ENCODE peak calls at places on chromosomes 12 and 14, in nine cellular contexts. One of them, this sample, is unnamed.

GRCh38 chr12:70543444-70543843 is 93.8 kb downstream of the PTPRB start:
- DNase-seq in stimulated activated CD4-positive, alpha-beta T cell treated with anti-CD3 and anti-CD28 coated beads, Interleukin-2, amount 100 ng/mL, for 24 hours: no peak
- DNase-seq in mesendoderm: peak
- DNase-seq in NCI-H1436: no peak
- DNase-seq in activated naive CD4-positive, alpha-beta T cell treated with Interleukin-2 at 50 U/mL for 16 hours: no peak
- DNase-seq in NCI-H446 treated with DMSO at 0.1 percent for 48 hours: no peak
- DNase-seq in cardiac muscle cell: peak
- DNase-seq in activated CD8-positive, alpha-beta memory T cell treated with anti-CD3 and anti-CD28 coated beads for 48 hours: no peak
- DNase-seq in heart right ventricle: peak
- DNase-seq in this sample: no peak

GRCh38 chr12:124609041-124609984 is 41.9 kb upstream of the NCOR2 start:
- DNase-seq in stimulated activated CD4-positive, alpha-beta T cell treated with anti-CD3 and anti-CD28 coated beads, Interleukin-2, amount 100 ng/mL, for 24 hours: peak
- DNase-seq in mesendoderm: peak
- DNase-seq in NCI-H1436: peak
- DNase-seq in activated naive CD4-positive, alpha-beta T cell treated with Interleukin-2 at 50 U/mL for 16 hours: peak
- DNase-seq in NCI-H446 treated with DMSO at 0.1 percent for 48 hours: no peak
- DNase-seq in cardiac muscle cell: peak
- DNase-seq in activated CD8-positive, alpha-beta memory T cell treated with anti-CD3 and anti-CD28 coated beads for 48 hours: peak
- DNase-seq in heart right ventricle: peak
- DNase-seq in this sample: no peak

GRCh38 chr12:89706551-89707348 is 1.9 kb downstream of the ATP2B1 start:
- DNase-seq in stimulated activated CD4-positive, alpha-beta T cell treated with anti-CD3 and anti-CD28 coated beads, Interleukin-2, amount 100 ng/mL, for 24 hours: no peak
- DNase-seq in mesendoderm: peak
- DNase-seq in NCI-H1436: no peak
- DNase-seq in activated naive CD4-positive, alpha-beta T cell treated with Interleukin-2 at 50 U/mL for 16 hours: no peak
- DNase-seq in NCI-H446 treated with DMSO at 0.1 percent for 48 hours: peak
- DNase-seq in cardiac muscle cell: peak
- DNase-seq in activated CD8-positive, alpha-beta memory T cell treated with anti-CD3 and anti-CD28 coated beads for 48 hours: no peak
- DNase-seq in heart right ventricle: peak
- DNase-seq in this sample: peak

GRCh38 chr14:64875350-64875749 is 4.4 kb downstream of the SPTB start:
- DNase-seq in stimulated activated CD4-positive, alpha-beta T cell treated with anti-CD3 and anti-CD28 coated beads, Interleukin-2, amount 100 ng/mL, for 24 hours: no peak
- DNase-seq in mesendoderm: no peak
- DNase-seq in NCI-H1436: no peak
- DNase-seq in activated naive CD4-positive, alpha-beta T cell treated with Interleukin-2 at 50 U/mL for 16 hours: no peak
- DNase-seq in NCI-H446 treated with DMSO at 0.1 percent for 48 hours: no peak
- DNase-seq in cardiac muscle cell: no peak
- DNase-seq in activated CD8-positive, alpha-beta memory T cell treated with anti-CD3 and anti-CD28 coated beads for 48 hours: no peak
- DNase-seq in heart right ventricle: no peak
- DNase-seq in this sample: no peak

GRCh38 chr14:90443161-90444076 is 46.6 kb downstream of the CALM1 start:
- DNase-seq in stimulated activated CD4-positive, alpha-beta T cell treated with anti-CD3 and anti-CD28 coated beads, Interleukin-2, amount 100 ng/mL, for 24 hours: no peak
- DNase-seq in mesendoderm: no peak
- DNase-seq in NCI-H1436: no peak
- DNase-seq in activated naive CD4-positive, alpha-beta T cell treated with Interleukin-2 at 50 U/mL for 16 hours: no peak
- DNase-seq in NCI-H446 treated with DMSO at 0.1 percent for 48 hours: no peak
- DNase-seq in cardiac muscle cell: no peak
- DNase-seq in activated CD8-positive, alpha-beta memory T cell treated with anti-CD3 and anti-CD28 coated beads for 48 hours: no peak
- DNase-seq in heart right ventricle: no peak
- DNase-seq in this sample: no peak

GRCh38 chr12:114501474-114501807 is 95.5 kb upstream of the TBX5 start:
- DNase-seq in stimulated activated CD4-positive, alpha-beta T cell treated with anti-CD3 and anti-CD28 coated beads, Interleukin-2, amount 100 ng/mL, for 24 hours: no peak
- DNase-seq in mesendoderm: no peak
- DNase-seq in NCI-H1436: no peak
- DNase-seq in activated naive CD4-positive, alpha-beta T cell treated with Interleukin-2 at 50 U/mL for 16 hours: no peak
- DNase-seq in NCI-H446 treated with DMSO at 0.1 percent for 48 hours: no peak
- DNase-seq in cardiac muscle cell: no peak
- DNase-seq in activated CD8-positive, alpha-beta memory T cell treated with anti-CD3 and anti-CD28 coated beads for 48 hours: no peak
- DNase-seq in heart right ventricle: no peak
- DNase-seq in this sample: no peak

GRCh38 chr12:52023182-52023975 is 16.6 kb downstream of the TAMALIN start:
- DNase-seq in stimulated activated CD4-positive, alpha-beta T cell treated with anti-CD3 and anti-CD28 coated beads, Interleukin-2, amount 100 ng/mL, for 24 hours: peak
- DNase-seq in mesendoderm: peak
- DNase-seq in NCI-H1436: peak
- DNase-seq in activated naive CD4-positive, alpha-beta T cell treated with Interleukin-2 at 50 U/mL for 16 hours: peak
- DNase-seq in NCI-H446 treated with DMSO at 0.1 percent for 48 hours: no peak
- DNase-seq in cardiac muscle cell: peak
- DNase-seq in activated CD8-positive, alpha-beta memory T cell treated with anti-CD3 and anti-CD28 coated beads for 48 hours: peak
- DNase-seq in heart right ventricle: peak
- DNase-seq in this sample: peak

GRCh38 chr12:68482660-68483059 is 128.0 kb upstream of the RAP1B start:
- DNase-seq in stimulated activated CD4-positive, alpha-beta T cell treated with anti-CD3 and anti-CD28 coated beads, Interleukin-2, amount 100 ng/mL, for 24 hours: no peak
- DNase-seq in mesendoderm: no peak
- DNase-seq in NCI-H1436: no peak
- DNase-seq in activated naive CD4-positive, alpha-beta T cell treated with Interleukin-2 at 50 U/mL for 16 hours: peak
- DNase-seq in NCI-H446 treated with DMSO at 0.1 percent for 48 hours: no peak
- DNase-seq in cardiac muscle cell: no peak
- DNase-seq in activated CD8-positive, alpha-beta memory T cell treated with anti-CD3 and anti-CD28 coated beads for 48 hours: no peak
- DNase-seq in heart right ventricle: no peak
- DNase-seq in this sample: peak

GRCh38 chr12:124548854-124549378 is 18.5 kb downstream of the NCOR2 start:
- DNase-seq in stimulated activated CD4-positive, alpha-beta T cell treated with anti-CD3 and anti-CD28 coated beads, Interleukin-2, amount 100 ng/mL, for 24 hours: peak
- DNase-seq in mesendoderm: no peak
- DNase-seq in NCI-H1436: no peak
- DNase-seq in activated naive CD4-positive, alpha-beta T cell treated with Interleukin-2 at 50 U/mL for 16 hours: peak
- DNase-seq in NCI-H446 treated with DMSO at 0.1 percent for 48 hours: no peak
- DNase-seq in cardiac muscle cell: peak
- DNase-seq in activated CD8-positive, alpha-beta memory T cell treated with anti-CD3 and anti-CD28 coated beads for 48 hours: peak
- DNase-seq in heart right ventricle: peak
- DNase-seq in this sample: no peak

GRCh38 chr14:68730811-68731425 is 61.9 kb downstream of the ZFP36L1 start:
- DNase-seq in stimulated activated CD4-positive, alpha-beta T cell treated with anti-CD3 and anti-CD28 coated beads, Interleukin-2, amount 100 ng/mL, for 24 hours: no peak
- DNase-seq in mesendoderm: peak
- DNase-seq in NCI-H1436: no peak
- DNase-seq in activated naive CD4-positive, alpha-beta T cell treated with Interleukin-2 at 50 U/mL for 16 hours: no peak
- DNase-seq in NCI-H446 treated with DMSO at 0.1 percent for 48 hours: no peak
- DNase-seq in cardiac muscle cell: no peak
- DNase-seq in activated CD8-positive, alpha-beta memory T cell treated with anti-CD3 and anti-CD28 coated beads for 48 hours: no peak
- DNase-seq in heart right ventricle: no peak
- DNase-seq in this sample: no peak

GRCh38 chr14:103281496-103282231 is 52.4 kb upstream of the EIF5 start:
- DNase-seq in stimulated activated CD4-positive, alpha-beta T cell treated with anti-CD3 and anti-CD28 coated beads, Interleukin-2, amount 100 ng/mL, for 24 hours: no peak
- DNase-seq in mesendoderm: peak
- DNase-seq in NCI-H1436: no peak
- DNase-seq in activated naive CD4-positive, alpha-beta T cell treated with Interleukin-2 at 50 U/mL for 16 hours: no peak
- DNase-seq in NCI-H446 treated with DMSO at 0.1 percent for 48 hours: peak
- DNase-seq in cardiac muscle cell: peak
- DNase-seq in activated CD8-positive, alpha-beta memory T cell treated with anti-CD3 and anti-CD28 coated beads for 48 hours: no peak
- DNase-seq in heart right ventricle: peak
- DNase-seq in this sample: no peak

GRCh38 chr12:94618995-94619695 is 31.2 kb downstream of the TMCC3 start:
- DNase-seq in stimulated activated CD4-positive, alpha-beta T cell treated with anti-CD3 and anti-CD28 coated beads, Interleukin-2, amount 100 ng/mL, for 24 hours: peak
- DNase-seq in mesendoderm: no peak
- DNase-seq in NCI-H1436: no peak
- DNase-seq in activated naive CD4-positive, alpha-beta T cell treated with Interleukin-2 at 50 U/mL for 16 hours: peak
- DNase-seq in NCI-H446 treated with DMSO at 0.1 percent for 48 hours: no peak
- DNase-seq in cardiac muscle cell: peak
- DNase-seq in activated CD8-positive, alpha-beta memory T cell treated with anti-CD3 and anti-CD28 coated beads for 48 hours: no peak
- DNase-seq in heart right ventricle: no peak
- DNase-seq in this sample: no peak

GRCh38 chr12:106097011-106097410 is 41.7 kb downstream of the NUAK1 start:
- DNase-seq in stimulated activated CD4-positive, alpha-beta T cell treated with anti-CD3 and anti-CD28 coated beads, Interleukin-2, amount 100 ng/mL, for 24 hours: no peak
- DNase-seq in mesendoderm: no peak
- DNase-seq in NCI-H1436: no peak
- DNase-seq in activated naive CD4-positive, alpha-beta T cell treated with Interleukin-2 at 50 U/mL for 16 hours: no peak
- DNase-seq in NCI-H446 treated with DMSO at 0.1 percent for 48 hours: no peak
- DNase-seq in cardiac muscle cell: no peak
- DNase-seq in activated CD8-positive, alpha-beta memory T cell treated with anti-CD3 and anti-CD28 coated beads for 48 hours: no peak
- DNase-seq in heart right ventricle: no peak
- DNase-seq in this sample: no peak

GRCh38 chr12:66242261-66242760 is 53.3 kb downstream of the IRAK3 start:
- DNase-seq in stimulated activated CD4-positive, alpha-beta T cell treated with anti-CD3 and anti-CD28 coated beads, Interleukin-2, amount 100 ng/mL, for 24 hours: no peak
- DNase-seq in mesendoderm: no peak
- DNase-seq in NCI-H1436: no peak
- DNase-seq in activated naive CD4-positive, alpha-beta T cell treated with Interleukin-2 at 50 U/mL for 16 hours: no peak
- DNase-seq in NCI-H446 treated with DMSO at 0.1 percent for 48 hours: no peak
- DNase-seq in cardiac muscle cell: no peak
- DNase-seq in activated CD8-positive, alpha-beta memory T cell treated with anti-CD3 and anti-CD28 coated beads for 48 hours: no peak
- DNase-seq in heart right ventricle: no peak
- DNase-seq in this sample: no peak

GRCh38 chr12:96500686-96501085 is 11.3 kb downstream of the CFAP54 start:
- DNase-seq in stimulated activated CD4-positive, alpha-beta T cell treated with anti-CD3 and anti-CD28 coated beads, Interleukin-2, amount 100 ng/mL, for 24 hours: no peak
- DNase-seq in mesendoderm: no peak
- DNase-seq in NCI-H1436: no peak
- DNase-seq in activated naive CD4-positive, alpha-beta T cell treated with Interleukin-2 at 50 U/mL for 16 hours: no peak
- DNase-seq in NCI-H446 treated with DMSO at 0.1 percent for 48 hours: no peak
- DNase-seq in cardiac muscle cell: peak
- DNase-seq in activated CD8-positive, alpha-beta memory T cell treated with anti-CD3 and anti-CD28 coated beads for 48 hours: no peak
- DNase-seq in heart right ventricle: no peak
- DNase-seq in this sample: no peak

GRCh38 chr12:113372371-113372770 is 14.0 kb downstream of the PLBD2 start:
- DNase-seq in stimulated activated CD4-positive, alpha-beta T cell treated with anti-CD3 and anti-CD28 coated beads, Interleukin-2, amount 100 ng/mL, for 24 hours: no peak
- DNase-seq in mesendoderm: no peak
- DNase-seq in NCI-H1436: no peak
- DNase-seq in activated naive CD4-positive, alpha-beta T cell treated with Interleukin-2 at 50 U/mL for 16 hours: no peak
- DNase-seq in NCI-H446 treated with DMSO at 0.1 percent for 48 hours: no peak
- DNase-seq in cardiac muscle cell: no peak
- DNase-seq in activated CD8-positive, alpha-beta memory T cell treated with anti-CD3 and anti-CD28 coated beads for 48 hours: no peak
- DNase-seq in heart right ventricle: no peak
- DNase-seq in this sample: no peak

GRCh38 chr12:13208533-13209278 is 12.2 kb downstream of the EMP1 start:
- DNase-seq in stimulated activated CD4-positive, alpha-beta T cell treated with anti-CD3 and anti-CD28 coated beads, Interleukin-2, amount 100 ng/mL, for 24 hours: no peak
- DNase-seq in mesendoderm: peak
- DNase-seq in NCI-H1436: no peak
- DNase-seq in activated naive CD4-positive, alpha-beta T cell treated with Interleukin-2 at 50 U/mL for 16 hours: no peak
- DNase-seq in NCI-H446 treated with DMSO at 0.1 percent for 48 hours: no peak
- DNase-seq in cardiac muscle cell: peak
- DNase-seq in activated CD8-positive, alpha-beta memory T cell treated with anti-CD3 and anti-CD28 coated beads for 48 hours: no peak
- DNase-seq in heart right ventricle: no peak
- DNase-seq in this sample: no peak

GRCh38 chr12:72272731-72273498 is 745 bp downstream of the TRHDE start:
- DNase-seq in stimulated activated CD4-positive, alpha-beta T cell treated with anti-CD3 and anti-CD28 coated beads, Interleukin-2, amount 100 ng/mL, for 24 hours: no peak
- DNase-seq in mesendoderm: peak
- DNase-seq in NCI-H1436: no peak
- DNase-seq in activated naive CD4-positive, alpha-beta T cell treated with Interleukin-2 at 50 U/mL for 16 hours: no peak
- DNase-seq in NCI-H446 treated with DMSO at 0.1 percent for 48 hours: no peak
- DNase-seq in cardiac muscle cell: peak
- DNase-seq in activated CD8-positive, alpha-beta memory T cell treated with anti-CD3 and anti-CD28 coated beads for 48 hours: no peak
- DNase-seq in heart right ventricle: no peak
- DNase-seq in this sample: no peak

GRCh38 chr12:63319386-63319785 is 168.4 kb upstream of the AVPR1A start:
- DNase-seq in stimulated activated CD4-positive, alpha-beta T cell treated with anti-CD3 and anti-CD28 coated beads, Interleukin-2, amount 100 ng/mL, for 24 hours: no peak
- DNase-seq in mesendoderm: peak
- DNase-seq in NCI-H1436: no peak
- DNase-seq in activated naive CD4-positive, alpha-beta T cell treated with Interleukin-2 at 50 U/mL for 16 hours: no peak
- DNase-seq in NCI-H446 treated with DMSO at 0.1 percent for 48 hours: no peak
- DNase-seq in cardiac muscle cell: no peak
- DNase-seq in activated CD8-positive, alpha-beta memory T cell treated with anti-CD3 and anti-CD28 coated beads for 48 hours: no peak
- DNase-seq in heart right ventricle: no peak
- DNase-seq in this sample: no peak

GRCh38 chr12:79614730-79615129 is 76.0 kb downstream of the PAWR start:
- DNase-seq in stimulated activated CD4-positive, alpha-beta T cell treated with anti-CD3 and anti-CD28 coated beads, Interleukin-2, amount 100 ng/mL, for 24 hours: no peak
- DNase-seq in mesendoderm: no peak
- DNase-seq in NCI-H1436: no peak
- DNase-seq in activated naive CD4-positive, alpha-beta T cell treated with Interleukin-2 at 50 U/mL for 16 hours: no peak
- DNase-seq in NCI-H446 treated with DMSO at 0.1 percent for 48 hours: no peak
- DNase-seq in cardiac muscle cell: no peak
- DNase-seq in activated CD8-positive, alpha-beta memory T cell treated with anti-CD3 and anti-CD28 coated beads for 48 hours: no peak
- DNase-seq in heart right ventricle: no peak
- DNase-seq in this sample: no peak

GRCh38 chr12:58728397-58728796 is 191.9 kb downstream of the LRIG3 start:
- DNase-seq in stimulated activated CD4-positive, alpha-beta T cell treated with anti-CD3 and anti-CD28 coated beads, Interleukin-2, amount 100 ng/mL, for 24 hours: no peak
- DNase-seq in mesendoderm: no peak
- DNase-seq in NCI-H1436: no peak
- DNase-seq in activated naive CD4-positive, alpha-beta T cell treated with Interleukin-2 at 50 U/mL for 16 hours: no peak
- DNase-seq in NCI-H446 treated with DMSO at 0.1 percent for 48 hours: no peak
- DNase-seq in cardiac muscle cell: no peak
- DNase-seq in activated CD8-positive, alpha-beta memory T cell treated with anti-CD3 and anti-CD28 coated beads for 48 hours: no peak
- DNase-seq in heart right ventricle: no peak
- DNase-seq in this sample: no peak

GRCh38 chr12:103901518-103902173 is 28.6 kb upstream of the HSP90B1 start:
- DNase-seq in stimulated activated CD4-positive, alpha-beta T cell treated with anti-CD3 and anti-CD28 coated beads, Interleukin-2, amount 100 ng/mL, for 24 hours: no peak
- DNase-seq in mesendoderm: no peak
- DNase-seq in NCI-H1436: no peak
- DNase-seq in activated naive CD4-positive, alpha-beta T cell treated with Interleukin-2 at 50 U/mL for 16 hours: peak
- DNase-seq in NCI-H446 treated with DMSO at 0.1 percent for 48 hours: no peak
- DNase-seq in cardiac muscle cell: no peak
- DNase-seq in activated CD8-positive, alpha-beta memory T cell treated with anti-CD3 and anti-CD28 coated beads for 48 hours: no peak
- DNase-seq in heart right ventricle: no peak
- DNase-seq in this sample: no peak

GRCh38 chr14:101716956-101717662 is 44.4 kb upstream of the PPP2R5C start:
- DNase-seq in stimulated activated CD4-positive, alpha-beta T cell treated with anti-CD3 and anti-CD28 coated beads, Interleukin-2, amount 100 ng/mL, for 24 hours: no peak
- DNase-seq in mesendoderm: no peak
- DNase-seq in NCI-H1436: no peak
- DNase-seq in activated naive CD4-positive, alpha-beta T cell treated with Interleukin-2 at 50 U/mL for 16 hours: no peak
- DNase-seq in NCI-H446 treated with DMSO at 0.1 percent for 48 hours: no peak
- DNase-seq in cardiac muscle cell: no peak
- DNase-seq in activated CD8-positive, alpha-beta memory T cell treated with anti-CD3 and anti-CD28 coated beads for 48 hours: no peak
- DNase-seq in heart right ventricle: no peak
- DNase-seq in this sample: no peak

GRCh38 chr12:54009171-54010052 is 627 bp downstream of the HOXC8 start:
- DNase-seq in stimulated activated CD4-positive, alpha-beta T cell treated with anti-CD3 and anti-CD28 coated beads, Interleukin-2, amount 100 ng/mL, for 24 hours: peak
- DNase-seq in mesendoderm: no peak
- DNase-seq in NCI-H1436: no peak
- DNase-seq in activated naive CD4-positive, alpha-beta T cell treated with Interleukin-2 at 50 U/mL for 16 hours: peak
- DNase-seq in NCI-H446 treated with DMSO at 0.1 percent for 48 hours: no peak
- DNase-seq in cardiac muscle cell: no peak
- DNase-seq in activated CD8-positive, alpha-beta memory T cell treated with anti-CD3 and anti-CD28 coated beads for 48 hours: no peak
- DNase-seq in heart right ventricle: no peak
- DNase-seq in this sample: no peak

GRCh38 chr14:23513005-23513412 is 38.6 kb downstream of the ZFHX2 start:
- DNase-seq in stimulated activated CD4-positive, alpha-beta T cell treated with anti-CD3 and anti-CD28 coated beads, Interleukin-2, amount 100 ng/mL, for 24 hours: no peak
- DNase-seq in mesendoderm: no peak
- DNase-seq in NCI-H1436: peak
- DNase-seq in activated naive CD4-positive, alpha-beta T cell treated with Interleukin-2 at 50 U/mL for 16 hours: no peak
- DNase-seq in NCI-H446 treated with DMSO at 0.1 percent for 48 hours: peak
- DNase-seq in cardiac muscle cell: no peak
- DNase-seq in activated CD8-positive, alpha-beta memory T cell treated with anti-CD3 and anti-CD28 coated beads for 48 hours: no peak
- DNase-seq in heart right ventricle: no peak
- DNase-seq in this sample: no peak

GRCh38 chr14:21070610-21071224 is 613 bp downstream of the ARHGEF40 start:
- DNase-seq in stimulated activated CD4-positive, alpha-beta T cell treated with anti-CD3 and anti-CD28 coated beads, Interleukin-2, amount 100 ng/mL, for 24 hours: no peak
- DNase-seq in mesendoderm: peak
- DNase-seq in NCI-H1436: no peak
- DNase-seq in activated naive CD4-positive, alpha-beta T cell treated with Interleukin-2 at 50 U/mL for 16 hours: peak
- DNase-seq in NCI-H446 treated with DMSO at 0.1 percent for 48 hours: no peak
- DNase-seq in cardiac muscle cell: peak
- DNase-seq in activated CD8-positive, alpha-beta memory T cell treated with anti-CD3 and anti-CD28 coated beads for 48 hours: no peak
- DNase-seq in heart right ventricle: peak
- DNase-seq in this sample: no peak